ENCODE peak calls at places on chromosomes 7 and 10, in six cellular contexts. L is fibroblast of mammary gland, V is ascending aorta, X is choroid plexus epithelial cell, G is prostate gland, S is AG04450. I is an unnamed sample.

GRCh38 chr7:128911441-128912031 is 1.0 kb upstream of the KCP start:
- DNase-seq in L (no peak), V (peak; percentile 67), X (no peak), G (no peak), S (no peak), I (peak; percentile 27)

GRCh38 chr7:145845345-145845744 is 271.3 kb upstream of the CNTNAP2 start:
- DNase-seq in L (no peak), V (no peak), X (no peak), G (no peak), S (no peak), I (no peak)

GRCh38 chr7:141649865-141650499 is 52.0 kb downstream of the DENND11 start:
- DNase-seq in L (peak; percentile 90), V (peak; percentile 84), X (peak; percentile 96), G (peak; percentile 80), S (peak; percentile 66), I (peak; percentile 87)

GRCh38 chr7:16740623-16740953 is 13.0 kb upstream of the TSPAN13 start:
- DNase-seq in L (no peak), V (no peak), X (no peak), G (no peak), S (no peak), I (no peak)

GRCh38 chr7:112449353-112449752 is 907 bp upstream of the IFRD1 start:
- DNase-seq in L (peak; percentile 49), V (no peak), X (peak; percentile 16), G (no peak), S (no peak), I (peak; percentile 57)

GRCh38 chr10:1570652-1571051 is 166.7 kb downstream of the ADARB2 start:
- DNase-seq in L (no peak), V (peak; percentile 30), X (no peak), G (no peak), S (no peak), I (no peak)

GRCh38 chr10:23693398-23693797 is 254.5 kb downstream of the OTUD1 start:
- DNase-seq in L (no peak), V (no peak), X (no peak), G (peak; percentile 15), S (no peak), I (peak; percentile 2)

GRCh38 chr10:117946525-117947070 is 100.1 kb downstream of the RAB11FIP2 start:
- DNase-seq in L (peak; percentile 55), V (no peak), X (peak; percentile 7), G (no peak), S (no peak), I (no peak)

GRCh38 chr10:94042001-94042813 is 48.5 kb downstream of the PLCE1 start:
- DNase-seq in L (peak; percentile 87), V (no peak), X (peak; percentile 71), G (no peak), S (peak; percentile 18), I (peak; percentile 74)

GRCh38 chr7:34841326-34841725 is 183.3 kb downstream of the NPSR1 start:
- DNase-seq in L (no peak), V (no peak), X (no peak), G (no peak), S (no peak), I (no peak)

GRCh38 chr10:122407375-122408125 is 33.0 kb downstream of the PLEKHA1 start:
- DNase-seq in L (peak; percentile 90), V (no peak), X (peak; percentile 45), G (no peak), S (no peak), I (peak; percentile 12)

DNA sequence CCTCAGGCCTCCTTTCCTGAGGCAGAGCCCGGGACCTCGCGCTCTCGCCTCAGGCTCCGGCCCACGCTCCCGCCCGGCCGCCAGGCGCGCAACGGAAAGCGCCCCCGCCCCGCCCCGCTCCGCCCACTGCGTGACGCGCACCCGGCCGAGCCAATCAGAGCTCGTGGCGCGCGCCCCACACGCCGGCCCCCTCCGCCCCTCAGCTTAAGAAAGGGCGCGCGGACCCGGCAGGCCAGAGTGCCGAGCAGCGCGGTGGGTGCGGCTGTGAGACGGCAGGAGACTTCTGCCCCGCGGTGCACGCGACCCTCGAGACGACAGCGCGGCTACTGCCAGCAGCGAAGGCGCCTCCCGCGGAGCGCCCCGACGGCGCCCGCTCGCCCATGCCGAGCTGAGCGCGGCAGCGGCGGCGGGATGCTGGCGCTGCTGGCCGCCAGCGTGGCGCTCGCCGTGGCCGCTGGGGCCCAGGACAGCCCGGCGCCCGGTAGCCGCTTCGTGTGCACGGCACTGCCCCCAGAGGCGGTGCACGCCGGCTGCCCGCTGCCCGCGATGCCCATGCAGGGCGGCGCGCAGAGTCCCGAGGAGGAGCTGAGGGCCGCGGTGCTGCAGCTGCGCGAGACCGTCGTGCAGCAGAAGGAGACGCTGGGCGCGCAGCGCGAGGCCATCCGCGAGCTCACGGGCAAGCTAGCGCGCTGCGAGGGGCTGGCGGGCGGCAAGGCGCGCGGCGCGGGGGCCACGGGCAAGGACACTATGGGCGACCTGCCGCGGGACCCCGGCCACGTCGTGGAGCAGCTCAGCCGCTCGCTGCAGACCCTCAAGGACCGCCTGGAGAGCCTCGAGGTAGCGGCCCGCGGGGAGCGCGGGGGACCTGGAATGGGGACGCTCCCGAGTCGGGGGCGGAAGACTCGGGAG is at the start of gene NPTX2:
- DNase-seq in L (no peak), V (peak; percentile 85), X (no peak), G (peak; percentile 27), S (no peak), I (peak; percentile 64)
- TF ChIP-seq CTCF in L (no peak), V (peak; percentile 30), X (no peak), G (no peak), S (no peak), I (no peak)

GRCh38 chr7:30322656-30323355 is 38.4 kb downstream of the ZNRF2 start:
- DNase-seq in L (no peak), V (no peak), X (no peak), G (no peak), S (no peak), I (no peak)

GRCh38 chr7:30321992-30322637 is 37.7 kb downstream of the ZNRF2 start:
- DNase-seq in L (peak; percentile 68), V (no peak), X (peak; percentile 17), G (peak; percentile 16), S (no peak), I (peak; percentile 53)

GRCh38 chr7:30315589-30315988 is 31.2 kb downstream of the ZNRF2 start:
- DNase-seq in L (no peak), V (no peak), X (no peak), G (no peak), S (no peak), I (no peak)

GRCh38 chr7:30321089-30321991 is 36.9 kb downstream of the ZNRF2 start:
- DNase-seq in L (peak; percentile 69), V (no peak), X (no peak), G (no peak), S (no peak), I (peak; percentile 31)

GRCh38 chr7:30320392-30320791 is 36.0 kb downstream of the ZNRF2 start:
- DNase-seq in L (no peak), V (no peak), X (no peak), G (no peak), S (no peak), I (no peak)
- H3K4me3 ChIP-seq in L (no peak overlapping the region), V (no peak overlapping the region), X (no peak overlapping the region), G (no peak overlapping the region), S (no peak overlapping the region), I (no peak overlapping the region)

GRCh38 chr7:144672869-144673268 is 163.0 kb downstream of the TPK1 start:
- DNase-seq in L (no peak), V (no peak), X (no peak), G (no peak), S (no peak), I (no peak)

GRCh38 chr7:144668503-144668902 is 167.3 kb downstream of the TPK1 start:
- DNase-seq in L (no peak), V (no peak), X (no peak), G (no peak), S (no peak), I (no peak)

GRCh38 chr7:144674550-144674949 is 161.3 kb downstream of the TPK1 start:
- DNase-seq in L (no peak), V (no peak), X (no peak), G (no peak), S (no peak), I (no peak)

GRCh38 chr7:144671429-144671828 is 164.4 kb downstream of the TPK1 start:
- DNase-seq in L (no peak), V (no peak), X (no peak), G (no peak), S (no peak), I (no peak)

GRCh38 chr7:144670251-144670650 is 165.6 kb downstream of the TPK1 start:
- DNase-seq in L (peak; percentile 76), V (no peak), X (peak; percentile 67), G (no peak), S (no peak), I (peak; percentile 69)
- TF ChIP-seq CTCF in L (peak; percentile 26), V (peak; percentile 46), X (peak; percentile 37), G (no peak), S (no peak), I (no peak)

DNA sequence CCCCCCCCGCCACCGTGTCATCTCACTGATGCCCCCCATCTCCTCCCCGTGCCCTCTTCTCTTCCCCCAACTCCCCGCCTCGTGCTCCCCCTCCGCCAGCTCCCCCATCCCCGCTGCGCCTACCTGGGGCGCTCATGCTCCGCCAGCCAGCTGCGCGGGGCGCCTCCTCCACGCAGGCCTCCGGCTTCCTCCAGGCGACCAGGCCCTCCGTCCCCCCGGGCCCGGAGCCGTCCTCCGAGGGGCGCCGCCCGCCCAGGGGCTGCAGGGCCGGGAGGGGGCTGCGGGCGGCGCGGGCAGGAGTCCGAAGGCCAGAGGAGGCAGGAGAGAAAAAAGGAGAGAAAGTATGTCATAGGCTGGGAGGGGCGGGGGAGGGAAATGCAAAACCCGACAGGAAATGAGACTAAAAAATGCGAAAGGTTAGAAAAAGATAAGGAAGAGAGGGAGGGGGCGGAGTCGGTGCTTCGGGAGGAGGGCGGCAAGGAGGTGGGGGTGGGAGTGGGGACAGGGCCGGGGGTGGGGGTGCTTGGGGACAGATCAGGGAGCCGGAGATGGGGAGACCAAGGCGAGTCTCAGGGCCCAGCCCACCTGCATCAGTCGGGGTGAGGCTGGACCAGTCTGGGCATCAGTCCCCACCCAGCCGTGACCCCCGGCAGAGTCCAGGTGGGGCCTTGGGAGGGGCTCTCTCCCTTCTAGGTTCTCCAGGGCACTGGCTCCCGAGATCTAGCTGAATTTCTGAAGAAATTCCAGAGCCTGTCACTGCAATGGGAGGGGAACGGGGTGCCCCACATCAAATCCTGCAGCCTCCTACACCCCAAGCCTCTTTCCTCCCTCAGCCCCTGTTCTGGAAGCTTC is at the start of gene CARD11:
- DNase-seq in L (no peak), V (no peak), X (no peak), G (no peak), S (no peak), I (no peak)
- H3K4me3 ChIP-seq in L (no peak within 1 kb of the TSS), V (peak within 1 kb of the TSS; percentile 39), X (peak within 1 kb of the TSS; percentile 47), G (peak within 1 kb of the TSS; percentile 9), S (peak within 1 kb of the TSS; percentile 38), I (no peak within 1 kb of the TSS)

GRCh38 chr10:44369851-44370250 is 15.0 kb downstream of the CXCL12 start:
- DNase-seq in L (peak; percentile 30), V (no peak), X (no peak), G (no peak), S (no peak), I (no peak)
- TF ChIP-seq CTCF in L (no peak), V (no peak), X (no peak), G (no peak), S (no peak), I (no peak)